ENCODE peak calls at places on chromosome 1, in five cellular contexts. One of them, this sample, is unnamed.

GRCh38 chr1:65190229-65190628 is 42.2 kb downstream of the AK4 start:
- DNase-seq in activated effector memory CD4-positive, alpha-beta T cell treated with Interleukin-2 at 50 U/mL for 16 hours: no peak
- DNase-seq in T-helper 1 cell: no peak
- DNase-seq in hypothalamus: no peak
- DNase-seq in ACHN: no peak
- DNase-seq in this sample: no peak

GRCh38 chr1:218380125-218380977 is 35.2 kb downstream of the TGFB2 start:
- DNase-seq in ACHN: peak; percentile 98
- DNase-seq in hypothalamus: no peak
- DNase-seq in T-helper 1 cell: no peak
- DNase-seq in activated effector memory CD4-positive, alpha-beta T cell treated with Interleukin-2 at 50 U/mL for 16 hours: no peak
- DNase-seq in this sample: no peak

GRCh38 chr1:47298025-47298699 is 15.8 kb downstream of the STIL start:
- DNase-seq in hypothalamus: no peak
- DNase-seq in ACHN: no peak
- DNase-seq in activated effector memory CD4-positive, alpha-beta T cell treated with Interleukin-2 at 50 U/mL for 16 hours: no peak
- DNase-seq in T-helper 1 cell: no peak
- DNase-seq in this sample: no peak

GRCh38 chr1:98051065-98051675 is 130.3 kb upstream of the DPYD start:
- DNase-seq in hypothalamus: no peak
- DNase-seq in T-helper 1 cell: peak; percentile 20
- DNase-seq in ACHN: peak; percentile 78
- DNase-seq in activated effector memory CD4-positive, alpha-beta T cell treated with Interleukin-2 at 50 U/mL for 16 hours: peak; percentile 56
- DNase-seq in this sample: peak; percentile 71

GRCh38 chr1:8681317-8681650 is 136.2 kb downstream of the RERE start:
- DNase-seq in T-helper 1 cell: no peak
- DNase-seq in ACHN: no peak
- DNase-seq in hypothalamus: no peak
- DNase-seq in activated effector memory CD4-positive, alpha-beta T cell treated with Interleukin-2 at 50 U/mL for 16 hours: no peak
- DNase-seq in this sample: peak; percentile 55

GRCh38 chr1:160284220-160284781 is 632 bp downstream of the PEX19 start:
- DNase-seq in T-helper 1 cell: no peak
- DNase-seq in activated effector memory CD4-positive, alpha-beta T cell treated with Interleukin-2 at 50 U/mL for 16 hours: no peak
- DNase-seq in ACHN: peak; percentile 36
- DNase-seq in hypothalamus: no peak
- DNase-seq in this sample: no peak

GRCh38 chr1:151398691-151399065 is 695 bp upstream of the PSMB4 start:
- DNase-seq in T-helper 1 cell: no peak
- DNase-seq in hypothalamus: no peak
- DNase-seq in ACHN: no peak
- DNase-seq in activated effector memory CD4-positive, alpha-beta T cell treated with Interleukin-2 at 50 U/mL for 16 hours: no peak
- DNase-seq in this sample: no peak

GRCh38 chr1:101181930-101182329 is 54.9 kb upstream of the S1PR1 start:
- DNase-seq in activated effector memory CD4-positive, alpha-beta T cell treated with Interleukin-2 at 50 U/mL for 16 hours: no peak
- DNase-seq in T-helper 1 cell: no peak
- DNase-seq in hypothalamus: no peak
- DNase-seq in ACHN: no peak
- DNase-seq in this sample: no peak

GRCh38 chr1:84836145-84836544 is 56.9 kb downstream of the LPAR3 start:
- DNase-seq in ACHN: no peak
- DNase-seq in hypothalamus: no peak
- DNase-seq in T-helper 1 cell: no peak
- DNase-seq in activated effector memory CD4-positive, alpha-beta T cell treated with Interleukin-2 at 50 U/mL for 16 hours: no peak
- DNase-seq in this sample: no peak

GRCh38 chr1:36881541-36881940 is 152.8 kb downstream of the GRIK3 start:
- DNase-seq in hypothalamus: no peak
- DNase-seq in activated effector memory CD4-positive, alpha-beta T cell treated with Interleukin-2 at 50 U/mL for 16 hours: no peak
- DNase-seq in T-helper 1 cell: no peak
- DNase-seq in ACHN: no peak
- DNase-seq in this sample: no peak

GRCh38 chr1:242033331-242033956 is 34.5 kb upstream of the MAP1LC3C start:
- DNase-seq in activated effector memory CD4-positive, alpha-beta T cell treated with Interleukin-2 at 50 U/mL for 16 hours: no peak
- DNase-seq in T-helper 1 cell: no peak
- DNase-seq in ACHN: no peak
- DNase-seq in hypothalamus: no peak
- DNase-seq in this sample: no peak

GRCh38 chr1:41381691-41382530 is 20.7 kb downstream of the FOXO6 start:
- DNase-seq in hypothalamus: no peak
- DNase-seq in activated effector memory CD4-positive, alpha-beta T cell treated with Interleukin-2 at 50 U/mL for 16 hours: no peak
- DNase-seq in ACHN: peak; percentile 70
- DNase-seq in T-helper 1 cell: no peak
- DNase-seq in this sample: peak; percentile 99

GRCh38 chr1:33985166-33985565 is 121.3 kb downstream of the HMGB4 start:
- DNase-seq in activated effector memory CD4-positive, alpha-beta T cell treated with Interleukin-2 at 50 U/mL for 16 hours: no peak
- DNase-seq in hypothalamus: no peak
- DNase-seq in T-helper 1 cell: no peak
- DNase-seq in ACHN: no peak
- DNase-seq in this sample: no peak

GRCh38 chr1:203368624-203369451 is 17.9 kb upstream of the FMOD start:
- DNase-seq in hypothalamus: no peak
- DNase-seq in activated effector memory CD4-positive, alpha-beta T cell treated with Interleukin-2 at 50 U/mL for 16 hours: no peak
- DNase-seq in ACHN: no peak
- DNase-seq in T-helper 1 cell: no peak
- DNase-seq in this sample: no peak

GRCh38 chr1:203186446-203187305 is at the start of gene CHI3L1:
- DNase-seq in activated effector memory CD4-positive, alpha-beta T cell treated with Interleukin-2 at 50 U/mL for 16 hours: no peak
- DNase-seq in ACHN: no peak
- DNase-seq in T-helper 1 cell: no peak
- DNase-seq in hypothalamus: peak; percentile 33
- DNase-seq in this sample: no peak

GRCh38 chr1:152110365-152110859 is 4.8 kb downstream of the TCHH start:
- DNase-seq in hypothalamus: no peak
- DNase-seq in ACHN: peak; percentile 61
- DNase-seq in activated effector memory CD4-positive, alpha-beta T cell treated with Interleukin-2 at 50 U/mL for 16 hours: no peak
- DNase-seq in T-helper 1 cell: no peak
- DNase-seq in this sample: peak; percentile 27

GRCh38 chr1:162007485-162007884 is 16.2 kb downstream of the OLFML2B start:
- DNase-seq in ACHN: no peak
- DNase-seq in T-helper 1 cell: no peak
- DNase-seq in activated effector memory CD4-positive, alpha-beta T cell treated with Interleukin-2 at 50 U/mL for 16 hours: no peak
- DNase-seq in hypothalamus: no peak
- DNase-seq in this sample: no peak

GRCh38 chr1:30329263-30329753 is 394.1 kb downstream of the MATN1 start:
- DNase-seq in hypothalamus: no peak
- DNase-seq in ACHN: no peak
- DNase-seq in activated effector memory CD4-positive, alpha-beta T cell treated with Interleukin-2 at 50 U/mL for 16 hours: no peak
- DNase-seq in T-helper 1 cell: no peak
- DNase-seq in this sample: no peak

GRCh38 chr1:177487481-177487880 is 316.7 kb downstream of the BRINP2 start:
- DNase-seq in ACHN: no peak
- DNase-seq in activated effector memory CD4-positive, alpha-beta T cell treated with Interleukin-2 at 50 U/mL for 16 hours: no peak
- DNase-seq in hypothalamus: no peak
- DNase-seq in T-helper 1 cell: no peak
- DNase-seq in this sample: no peak

GRCh38 chr1:98661544-98662353 is at the start of gene SNX7:
- DNase-seq in T-helper 1 cell: no peak
- DNase-seq in hypothalamus: peak; percentile 69
- DNase-seq in activated effector memory CD4-positive, alpha-beta T cell treated with Interleukin-2 at 50 U/mL for 16 hours: no peak
- DNase-seq in ACHN: peak; percentile 80
- DNase-seq in this sample: peak; percentile 45

GRCh38 chr1:41435570-41436178 is 48.8 kb downstream of the EDN2 start:
- DNase-seq in ACHN: no peak
- DNase-seq in hypothalamus: no peak
- DNase-seq in T-helper 1 cell: no peak
- DNase-seq in activated effector memory CD4-positive, alpha-beta T cell treated with Interleukin-2 at 50 U/mL for 16 hours: no peak
- DNase-seq in this sample: no peak

GRCh38 chr1:23816932-23817331 is 8.3 kb downstream of the HMGCL start:
- DNase-seq in hypothalamus: no peak
- DNase-seq in ACHN: no peak
- DNase-seq in activated effector memory CD4-positive, alpha-beta T cell treated with Interleukin-2 at 50 U/mL for 16 hours: no peak
- DNase-seq in T-helper 1 cell: no peak
- DNase-seq in this sample: no peak

GRCh38 chr1:30908446-30908885 is at the start of gene SDC3:
- DNase-seq in activated effector memory CD4-positive, alpha-beta T cell treated with Interleukin-2 at 50 U/mL for 16 hours: no peak
- DNase-seq in T-helper 1 cell: no peak
- DNase-seq in hypothalamus: no peak
- DNase-seq in ACHN: peak; percentile 37
- DNase-seq in this sample: no peak

GRCh38 chr1:40784771-40785151 is 1.2 kb downstream of the KCNQ4 start:
- DNase-seq in activated effector memory CD4-positive, alpha-beta T cell treated with Interleukin-2 at 50 U/mL for 16 hours: no peak
- DNase-seq in ACHN: no peak
- DNase-seq in T-helper 1 cell: no peak
- DNase-seq in hypothalamus: no peak
- DNase-seq in this sample: no peak

GRCh38 chr1:53894644-53895043 is 657 bp downstream of the DIO1 start:
- DNase-seq in ACHN: no peak
- DNase-seq in activated effector memory CD4-positive, alpha-beta T cell treated with Interleukin-2 at 50 U/mL for 16 hours: no peak
- DNase-seq in T-helper 1 cell: no peak
- DNase-seq in hypothalamus: no peak
- DNase-seq in this sample: no peak

GRCh38 chr1:203100163-203100867 is 14.5 kb upstream of the MYOG start:
- DNase-seq in ACHN: no peak
- DNase-seq in hypothalamus: no peak
- DNase-seq in T-helper 1 cell: no peak
- DNase-seq in activated effector memory CD4-positive, alpha-beta T cell treated with Interleukin-2 at 50 U/mL for 16 hours: no peak
- DNase-seq in this sample: no peak

This sample was measured in NCI-H748 treated with DMSO at 0.1 percent for 48 hours.